ENCODE peak calls at places on chromosomes 1 and 21, in ten cellular contexts. R is cardiac muscle cell; B is Right ventricle myocardium superior; M is activated B cell treated with CpG ODN at 0.5 μM for 24 hours; X is HT-29; Y is substantia nigra; Z is H9; E is neural progenitor cell; F is iris pigment epithelial cell; O is stimulated activated CD4-positive, alpha-beta T cell treated with anti-CD3 and anti-CD28 coated beads, Interleukin-1b, Interleukin-23, amount 100 ng/mL, for 24 hours. Q is an unnamed sample.

GRCh38 chr1:37561794-37562132 is 5.0 kb downstream of the DNALI1 start:
- DNase-seq in R (peak; percentile 36), B (no peak), M (no peak), X (peak; percentile 31), Y (no peak), Z (peak; percentile 68), E (peak; percentile 31), F (peak; percentile 36), O (no peak), Q (no peak)

GRCh38 chr1:2314297-2314802 is 77.0 kb downstream of the MORN1 start:
- DNase-seq in R (peak; percentile 83), B (peak; percentile 79), M (no peak), X (peak; percentile 45), Y (no peak), Z (peak; percentile 80), E (peak; percentile 93), F (peak; percentile 33), O (no peak), Q (peak; percentile 37)

GRCh38 chr1:40876891-40877290 is 14.7 kb upstream of the CITED4 start:
- DNase-seq in R (no peak), B (no peak), M (no peak), X (no peak), Y (no peak), Z (no peak), E (no peak), F (peak; percentile 52), O (no peak), Q (no peak)

GRCh38 chr1:53583903-53584210 is 124.7 kb downstream of the DMRTB1 start:
- DNase-seq in R (no peak), B (no peak), M (no peak), X (no peak), Y (no peak), Z (no peak), E (no peak), F (no peak), O (no peak), Q (no peak)

GRCh38 chr1:164823486-164824279 is 264.7 kb downstream of the PBX1 start:
- DNase-seq in R (peak; percentile 74), B (peak; percentile 43), M (no peak), X (no peak), Y (no peak), Z (no peak), E (peak; percentile 44), F (peak; percentile 70), O (no peak), Q (no peak)

GRCh38 chr1:94600556-94600955 is 59.0 kb upstream of the F3 start:
- DNase-seq in R (no peak), B (no peak), M (no peak), X (no peak), Y (no peak), Z (no peak), E (no peak), F (no peak), O (no peak), Q (no peak)

GRCh38 chr1:40898434-40898900 is 36.3 kb upstream of the CITED4 start:
- DNase-seq in R (peak; percentile 13), B (no peak), M (no peak), X (peak; percentile 62), Y (no peak), Z (peak; percentile 7), E (no peak), F (peak; percentile 76), O (no peak), Q (no peak)

GRCh38 chr1:12326986-12327385 is 97.2 kb downstream of the VPS13D start:
- DNase-seq in R (no peak), B (no peak), M (no peak), X (no peak), Y (no peak), Z (no peak), E (no peak), F (no peak), O (no peak), Q (no peak)

GRCh38 chr21:15134711-15135110 is 69.9 kb upstream of the NRIP1 start:
- DNase-seq in R (no peak), B (no peak), M (no peak), X (peak; percentile 23), Y (no peak), Z (no peak), E (no peak), F (no peak), O (no peak), Q (no peak)

GRCh38 chr1:46539968-46540367 is 11.5 kb downstream of the KNCN start:
- DNase-seq in R (peak; percentile 80), B (no peak), M (no peak), X (no peak), Y (no peak), Z (no peak), E (no peak), F (peak; percentile 77), O (no peak), Q (no peak)

GRCh38 chr1:29703596-29703995 is 467.3 kb downstream of the PTPRU start:
- DNase-seq in R (peak; percentile 64), B (no peak), M (no peak), X (peak; percentile 54), Y (peak; percentile 2), Z (peak; percentile 68), E (peak; percentile 72), F (peak; percentile 61), O (no peak), Q (peak; percentile 38)

GRCh38 chr1:233905416-233906051 is 1.1 kb downstream of the SLC35F3 start:
- DNase-seq in R (no peak), B (no peak), M (no peak), X (no peak), Y (no peak), Z (peak; percentile 37), E (peak; percentile 48), F (no peak), O (no peak), Q (peak; percentile 8)

GRCh38 chr1:237799762-237800474 is 90.8 kb downstream of the ZP4 start:
- DNase-seq in R (peak; percentile 74), B (peak; percentile 57), M (no peak), X (peak; percentile 87), Y (peak; percentile 5), Z (peak; percentile 88), E (peak; percentile 47), F (peak; percentile 26), O (peak; percentile 2), Q (peak; percentile 57)